ENCODE peak calls at places on chromosomes 7 and 10, in ten cellular contexts. One of them, this sample, is unnamed.

GRCh38 chr7:2104716-2105115 is 128.0 kb downstream of the MAD1L1 start:
- DNase-seq in glutamatergic neuron: no peak
- DNase-seq in GM13976: no peak
- DNase-seq in cardiac muscle cell: no peak
- DNase-seq in type B pancreatic cell: no peak
- DNase-seq in CD14-positive monocyte: no peak
- DNase-seq in astrocyte of the spinal cord: peak; percentile 21
- DNase-seq in HL-60: no peak
- DNase-seq in neural progenitor cell: no peak
- DNase-seq in AG10803: peak; percentile 66
- DNase-seq in this sample: no peak

GRCh38 chr7:75966209-75966961 is 28.0 kb downstream of the TMEM120A start:
- DNase-seq in type B pancreatic cell: no peak
- DNase-seq in glutamatergic neuron: peak; percentile 71
- DNase-seq in cardiac muscle cell: no peak
- DNase-seq in astrocyte of the spinal cord: no peak
- DNase-seq in GM13976: peak; percentile 21
- DNase-seq in CD14-positive monocyte: no peak
- DNase-seq in HL-60: no peak
- DNase-seq in AG10803: peak; percentile 81
- DNase-seq in neural progenitor cell: no peak
- DNase-seq in this sample: no peak

GRCh38 chr7:98400538-98401427 is at the start of gene BAIAP2L1:
- DNase-seq in type B pancreatic cell: peak; percentile 97
- DNase-seq in HL-60: peak; percentile 17
- DNase-seq in CD14-positive monocyte: no peak
- DNase-seq in AG10803: peak; percentile 57
- DNase-seq in astrocyte of the spinal cord: peak; percentile 71
- DNase-seq in glutamatergic neuron: peak; percentile 86
- DNase-seq in cardiac muscle cell: peak; percentile 96
- DNase-seq in neural progenitor cell: peak; percentile 96
- DNase-seq in GM13976: peak; percentile 99
- DNase-seq in this sample: peak; percentile 92

GRCh38 chr10:59360605-59361515 is 1.5 kb downstream of the FAM13C start:
- DNase-seq in HL-60: no peak
- DNase-seq in cardiac muscle cell: no peak
- DNase-seq in AG10803: peak; percentile 25
- DNase-seq in CD14-positive monocyte: no peak
- DNase-seq in glutamatergic neuron: no peak
- DNase-seq in astrocyte of the spinal cord: no peak
- DNase-seq in neural progenitor cell: peak; percentile 8
- DNase-seq in type B pancreatic cell: no peak
- DNase-seq in GM13976: no peak
- DNase-seq in this sample: no peak

GRCh38 chr10:20953120-20953519 is 56.0 kb upstream of the NEBL start:
- DNase-seq in neural progenitor cell: no peak
- DNase-seq in astrocyte of the spinal cord: no peak
- DNase-seq in cardiac muscle cell: no peak
- DNase-seq in AG10803: no peak
- DNase-seq in type B pancreatic cell: no peak
- DNase-seq in GM13976: no peak
- DNase-seq in glutamatergic neuron: no peak
- DNase-seq in HL-60: no peak
- DNase-seq in CD14-positive monocyte: no peak
- DNase-seq in this sample: no peak

GRCh38 chr10:91162050-91162494 is 58.4 kb upstream of the PCGF5 start:
- DNase-seq in HL-60: no peak
- DNase-seq in astrocyte of the spinal cord: no peak
- DNase-seq in AG10803: peak; percentile 27
- DNase-seq in GM13976: peak; percentile 28
- DNase-seq in neural progenitor cell: no peak
- DNase-seq in glutamatergic neuron: no peak
- DNase-seq in CD14-positive monocyte: peak; percentile 61
- DNase-seq in type B pancreatic cell: no peak
- DNase-seq in cardiac muscle cell: no peak
- DNase-seq in this sample: no peak

GRCh38 chr7:139959718-139960117 is 103.0 kb downstream of the PARP12 start:
- DNase-seq in AG10803: no peak
- DNase-seq in GM13976: no peak
- DNase-seq in HL-60: no peak
- DNase-seq in astrocyte of the spinal cord: no peak
- DNase-seq in CD14-positive monocyte: no peak
- DNase-seq in neural progenitor cell: no peak
- DNase-seq in glutamatergic neuron: no peak
- DNase-seq in cardiac muscle cell: no peak
- DNase-seq in type B pancreatic cell: no peak
- DNase-seq in this sample: no peak

GRCh38 chr10:101565936-101566332 is 22.1 kb downstream of the POLL start:
- DNase-seq in cardiac muscle cell: no peak
- DNase-seq in astrocyte of the spinal cord: no peak
- DNase-seq in GM13976: no peak
- DNase-seq in AG10803: no peak
- DNase-seq in glutamatergic neuron: no peak
- DNase-seq in HL-60: no peak
- DNase-seq in neural progenitor cell: no peak
- DNase-seq in type B pancreatic cell: peak; percentile 49
- DNase-seq in CD14-positive monocyte: no peak
- DNase-seq in this sample: no peak

GRCh38 chr10:70540789-70541360 is 61.7 kb downstream of the PRF1 start:
- DNase-seq in neural progenitor cell: no peak
- DNase-seq in astrocyte of the spinal cord: no peak
- DNase-seq in CD14-positive monocyte: no peak
- DNase-seq in type B pancreatic cell: no peak
- DNase-seq in HL-60: no peak
- DNase-seq in GM13976: no peak
- DNase-seq in glutamatergic neuron: no peak
- DNase-seq in cardiac muscle cell: no peak
- DNase-seq in AG10803: no peak
- DNase-seq in this sample: no peak

GRCh38 chr10:126135939-126136595 is 239.7 kb downstream of the FANK1 start:
- DNase-seq in astrocyte of the spinal cord: no peak
- DNase-seq in HL-60: peak; percentile 51
- DNase-seq in AG10803: no peak
- DNase-seq in GM13976: no peak
- DNase-seq in neural progenitor cell: no peak
- DNase-seq in glutamatergic neuron: no peak
- DNase-seq in CD14-positive monocyte: no peak
- DNase-seq in type B pancreatic cell: no peak
- DNase-seq in cardiac muscle cell: no peak
- DNase-seq in this sample: no peak

GRCh38 chr10:113939212-113939860 is 84.9 kb downstream of the NHLRC2 start:
- DNase-seq in type B pancreatic cell: no peak
- DNase-seq in astrocyte of the spinal cord: no peak
- DNase-seq in CD14-positive monocyte: no peak
- DNase-seq in glutamatergic neuron: no peak
- DNase-seq in cardiac muscle cell: no peak
- DNase-seq in GM13976: no peak
- DNase-seq in neural progenitor cell: no peak
- DNase-seq in HL-60: no peak
- DNase-seq in AG10803: no peak
- DNase-seq in this sample: no peak

GRCh38 chr10:8312079-8312478 is 257.6 kb downstream of the GATA3 start:
- DNase-seq in cardiac muscle cell: no peak
- DNase-seq in neural progenitor cell: no peak
- DNase-seq in astrocyte of the spinal cord: no peak
- DNase-seq in glutamatergic neuron: no peak
- DNase-seq in AG10803: no peak
- DNase-seq in HL-60: no peak
- DNase-seq in GM13976: no peak
- DNase-seq in type B pancreatic cell: no peak
- DNase-seq in CD14-positive monocyte: no peak
- DNase-seq in this sample: no peak

GRCh38 chr7:1986366-1987083 is 246.2 kb downstream of the MAD1L1 start:
- DNase-seq in cardiac muscle cell: no peak
- DNase-seq in GM13976: no peak
- DNase-seq in HL-60: no peak
- DNase-seq in glutamatergic neuron: no peak
- DNase-seq in astrocyte of the spinal cord: no peak
- DNase-seq in AG10803: no peak
- DNase-seq in neural progenitor cell: no peak
- DNase-seq in type B pancreatic cell: no peak
- DNase-seq in CD14-positive monocyte: no peak
- DNase-seq in this sample: no peak

GRCh38 chr7:20698469-20698868 is 83.0 kb downstream of the ABCB5 start:
- DNase-seq in HL-60: no peak
- DNase-seq in neural progenitor cell: no peak
- DNase-seq in AG10803: no peak
- DNase-seq in glutamatergic neuron: no peak
- DNase-seq in type B pancreatic cell: no peak
- DNase-seq in CD14-positive monocyte: no peak
- DNase-seq in cardiac muscle cell: no peak
- DNase-seq in GM13976: no peak
- DNase-seq in astrocyte of the spinal cord: no peak
- DNase-seq in this sample: no peak

GRCh38 chr10:47369251-47369894 is 14.7 kb downstream of the ZNF488 start:
- DNase-seq in HL-60: no peak
- DNase-seq in neural progenitor cell: no peak
- DNase-seq in CD14-positive monocyte: peak; percentile 11
- DNase-seq in astrocyte of the spinal cord: no peak
- DNase-seq in cardiac muscle cell: no peak
- DNase-seq in AG10803: no peak
- DNase-seq in glutamatergic neuron: no peak
- DNase-seq in GM13976: no peak
- DNase-seq in type B pancreatic cell: peak; percentile 37
- DNase-seq in this sample: peak; percentile 60

GRCh38 chr7:92584953-92585352 is 5.2 kb downstream of the FAM133B start:
- DNase-seq in neural progenitor cell: no peak
- DNase-seq in type B pancreatic cell: no peak
- DNase-seq in GM13976: no peak
- DNase-seq in astrocyte of the spinal cord: no peak
- DNase-seq in cardiac muscle cell: no peak
- DNase-seq in AG10803: no peak
- DNase-seq in glutamatergic neuron: no peak
- DNase-seq in HL-60: no peak
- DNase-seq in CD14-positive monocyte: no peak
- DNase-seq in this sample: no peak

GRCh38 chr10:29239569-29240472 is 49.0 kb upstream of the LYZL1 start:
- DNase-seq in glutamatergic neuron: peak; percentile 48
- DNase-seq in GM13976: peak; percentile 44
- DNase-seq in HL-60: no peak
- DNase-seq in astrocyte of the spinal cord: no peak
- DNase-seq in type B pancreatic cell: no peak
- DNase-seq in neural progenitor cell: peak; percentile 59
- DNase-seq in AG10803: peak; percentile 3
- DNase-seq in cardiac muscle cell: peak; percentile 51
- DNase-seq in CD14-positive monocyte: no peak
- DNase-seq in this sample: no peak

GRCh38 chr10:123724747-123725146 is 58.6 kb downstream of the GPR26 start:
- DNase-seq in cardiac muscle cell: no peak
- DNase-seq in type B pancreatic cell: no peak
- DNase-seq in neural progenitor cell: no peak
- DNase-seq in astrocyte of the spinal cord: no peak
- DNase-seq in glutamatergic neuron: no peak
- DNase-seq in AG10803: no peak
- DNase-seq in CD14-positive monocyte: no peak
- DNase-seq in GM13976: no peak
- DNase-seq in HL-60: no peak
- DNase-seq in this sample: no peak

GRCh38 chr10:99370993-99371392 is 41.8 kb downstream of the CNNM1 start:
- DNase-seq in GM13976: peak; percentile 42
- DNase-seq in AG10803: peak; percentile 58
- DNase-seq in CD14-positive monocyte: no peak
- DNase-seq in cardiac muscle cell: peak; percentile 71
- DNase-seq in HL-60: no peak
- DNase-seq in glutamatergic neuron: no peak
- DNase-seq in type B pancreatic cell: no peak
- DNase-seq in astrocyte of the spinal cord: peak; percentile 26
- DNase-seq in neural progenitor cell: peak; percentile 55
- DNase-seq in this sample: no peak

GRCh38 chr10:35632027-35632426 is 10.1 kb downstream of the FZD8 start:
- DNase-seq in type B pancreatic cell: no peak
- DNase-seq in AG10803: no peak
- DNase-seq in glutamatergic neuron: no peak
- DNase-seq in CD14-positive monocyte: no peak
- DNase-seq in astrocyte of the spinal cord: no peak
- DNase-seq in neural progenitor cell: no peak
- DNase-seq in GM13976: no peak
- DNase-seq in HL-60: no peak
- DNase-seq in cardiac muscle cell: no peak
- DNase-seq in this sample: no peak
- TF ChIP-seq CTCF in type B pancreatic cell: peak; percentile 17
- TF ChIP-seq CTCF in AG10803: no peak
- TF ChIP-seq CTCF in glutamatergic neuron: no peak
- TF ChIP-seq CTCF in CD14-positive monocyte: no peak
- TF ChIP-seq CTCF in astrocyte of the spinal cord: no peak
- TF ChIP-seq CTCF in neural progenitor cell: peak; percentile 39
- TF ChIP-seq CTCF in GM13976: no peak
- TF ChIP-seq CTCF in HL-60: no peak
- TF ChIP-seq CTCF in cardiac muscle cell: no peak
- TF ChIP-seq CTCF in this sample: peak; percentile 12

GRCh38 chr7:64625114-64626082 is 40.5 kb upstream of the ZNF107 start:
- DNase-seq in glutamatergic neuron: no peak
- DNase-seq in type B pancreatic cell: no peak
- DNase-seq in AG10803: no peak
- DNase-seq in CD14-positive monocyte: no peak
- DNase-seq in neural progenitor cell: no peak
- DNase-seq in HL-60: no peak
- DNase-seq in cardiac muscle cell: no peak
- DNase-seq in astrocyte of the spinal cord: no peak
- DNase-seq in GM13976: no peak
- DNase-seq in this sample: no peak
- TF ChIP-seq CTCF in glutamatergic neuron: peak; percentile 80
- TF ChIP-seq CTCF in type B pancreatic cell: peak; percentile 71
- TF ChIP-seq CTCF in AG10803: peak; percentile 44
- TF ChIP-seq CTCF in CD14-positive monocyte: peak; percentile 88
- TF ChIP-seq CTCF in neural progenitor cell: peak; percentile 48
- TF ChIP-seq CTCF in HL-60: peak; percentile 32
- TF ChIP-seq CTCF in cardiac muscle cell: peak; percentile 54
- TF ChIP-seq CTCF in astrocyte of the spinal cord: peak; percentile 35
- TF ChIP-seq CTCF in GM13976: peak; percentile 46
- TF ChIP-seq CTCF in this sample: peak; percentile 37

DNA sequence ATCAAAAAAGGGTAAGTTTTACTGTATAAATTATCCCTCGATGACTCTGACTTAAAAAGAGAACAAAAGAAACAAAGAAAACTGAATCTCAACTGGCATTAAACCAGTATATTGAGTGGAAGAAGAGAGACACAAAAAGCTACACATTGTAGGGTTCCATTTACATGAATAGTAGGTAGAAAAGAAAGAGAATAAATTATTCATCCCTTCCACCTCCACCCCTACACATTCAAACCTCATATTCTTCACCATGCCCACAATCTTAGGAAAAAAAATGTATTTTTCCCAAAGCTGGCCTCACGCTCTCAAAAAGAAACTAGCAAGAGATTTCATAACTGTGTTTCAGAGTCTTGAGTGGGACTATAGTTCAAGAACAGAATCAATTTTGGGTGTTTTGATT is 346.8 kb upstream of the AOAH start:
- DNase-seq in HL-60: no peak
- DNase-seq in type B pancreatic cell: no peak
- DNase-seq in cardiac muscle cell: no peak
- DNase-seq in glutamatergic neuron: no peak
- DNase-seq in astrocyte of the spinal cord: no peak
- DNase-seq in GM13976: no peak
- DNase-seq in AG10803: no peak
- DNase-seq in CD14-positive monocyte: no peak
- DNase-seq in neural progenitor cell: no peak
- DNase-seq in this sample: no peak
- TF ChIP-seq CTCF in HL-60: no peak
- TF ChIP-seq CTCF in type B pancreatic cell: no peak
- TF ChIP-seq CTCF in cardiac muscle cell: no peak
- TF ChIP-seq CTCF in glutamatergic neuron: no peak
- TF ChIP-seq CTCF in astrocyte of the spinal cord: no peak
- TF ChIP-seq CTCF in GM13976: no peak
- TF ChIP-seq CTCF in AG10803: no peak
- TF ChIP-seq CTCF in CD14-positive monocyte: no peak
- TF ChIP-seq CTCF in neural progenitor cell: no peak
- TF ChIP-seq CTCF in this sample: no peak

GRCh38 chr7:105336009-105336408 is 52.7 kb downstream of the SRPK2 start:
- DNase-seq in HL-60: no peak
- DNase-seq in astrocyte of the spinal cord: peak; percentile 37
- DNase-seq in cardiac muscle cell: no peak
- DNase-seq in GM13976: no peak
- DNase-seq in CD14-positive monocyte: no peak
- DNase-seq in glutamatergic neuron: no peak
- DNase-seq in AG10803: no peak
- DNase-seq in type B pancreatic cell: no peak
- DNase-seq in neural progenitor cell: no peak
- DNase-seq in this sample: no peak
- TF ChIP-seq CTCF in HL-60: peak; percentile 6
- TF ChIP-seq CTCF in astrocyte of the spinal cord: peak; percentile 24
- TF ChIP-seq CTCF in cardiac muscle cell: peak; percentile 23
- TF ChIP-seq CTCF in GM13976: peak; percentile 8
- TF ChIP-seq CTCF in CD14-positive monocyte: peak; percentile 65
- TF ChIP-seq CTCF in glutamatergic neuron: peak; percentile 51
- TF ChIP-seq CTCF in AG10803: peak; percentile 42
- TF ChIP-seq CTCF in type B pancreatic cell: peak; percentile 70
- TF ChIP-seq CTCF in neural progenitor cell: peak; percentile 28
- TF ChIP-seq CTCF in this sample: peak; percentile 54

This sample was measured in osteocyte.